ENCODE peak calls at places on chromosomes 5 and 9, in six cellular contexts. One of them, this sample, is unnamed.
A peak's percentile ranks its signal among the peaks of the same experiment; 100 is the strongest.

GRCh38 chr9:127586537-127586936 is 25.5 kb upstream of the STXBP1 start:
- DNase-seq in neuronal stem cell: peak; percentile 76
- DNase-seq in trophoblast cell: peak; percentile 71
- DNase-seq in mesenchymal stem cell: peak; percentile 85
- DNase-seq in IMR-90: peak; percentile 76
- DNase-seq in H1: peak; percentile 75
- DNase-seq in this sample: peak; percentile 86

GRCh38 chr5:52743970-52744369 is 43.7 kb upstream of the ITGA1 start:
- DNase-seq in IMR-90: peak; percentile 66
- DNase-seq in mesenchymal stem cell: peak; percentile 91
- DNase-seq in neuronal stem cell: no peak
- DNase-seq in H1: no peak
- DNase-seq in trophoblast cell: no peak
- DNase-seq in this sample: no peak

GRCh38 chr9:125137200-125137599 is 6.1 kb downstream of the SCAI start:
- DNase-seq in trophoblast cell: no peak
- DNase-seq in H1: no peak
- DNase-seq in neuronal stem cell: no peak
- DNase-seq in mesenchymal stem cell: peak; percentile 50
- DNase-seq in IMR-90: peak; percentile 96
- DNase-seq in this sample: no peak

GRCh38 chr9:101795147-101795546 is 56.7 kb upstream of the GRIN3A start:
- DNase-seq in H1: no peak
- DNase-seq in IMR-90: no peak
- DNase-seq in neuronal stem cell: no peak
- DNase-seq in trophoblast cell: no peak
- DNase-seq in mesenchymal stem cell: no peak
- DNase-seq in this sample: no peak

GRCh38 chr9:36163840-36164175 is 5.4 kb upstream of the CCIN start:
- DNase-seq in H1: no peak
- DNase-seq in IMR-90: peak; percentile 52
- DNase-seq in neuronal stem cell: no peak
- DNase-seq in trophoblast cell: no peak
- DNase-seq in mesenchymal stem cell: peak; percentile 47
- DNase-seq in this sample: no peak

GRCh38 chr9:127884427-127884911 is 7.0 kb upstream of the AK1 start:
- DNase-seq in neuronal stem cell: no peak
- DNase-seq in IMR-90: no peak
- DNase-seq in trophoblast cell: no peak
- DNase-seq in H1: no peak
- DNase-seq in mesenchymal stem cell: no peak
- DNase-seq in this sample: no peak

GRCh38 chr9:14526504-14526903 is 166.7 kb downstream of the ZDHHC21 start:
- DNase-seq in trophoblast cell: no peak
- DNase-seq in IMR-90: no peak
- DNase-seq in H1: no peak
- DNase-seq in neuronal stem cell: no peak
- DNase-seq in mesenchymal stem cell: no peak
- DNase-seq in this sample: no peak

GRCh38 chr5:10642367-10642766 is 78.5 kb downstream of the ANKRD33B start:
- DNase-seq in IMR-90: no peak
- DNase-seq in neuronal stem cell: no peak
- DNase-seq in mesenchymal stem cell: no peak
- DNase-seq in H1: no peak
- DNase-seq in trophoblast cell: no peak
- DNase-seq in this sample: peak; percentile 10

GRCh38 chr5:51468196-51468595 is 84.9 kb downstream of the ISL1 start:
- DNase-seq in H1: no peak
- DNase-seq in trophoblast cell: no peak
- DNase-seq in IMR-90: no peak
- DNase-seq in mesenchymal stem cell: peak; percentile 65
- DNase-seq in neuronal stem cell: no peak
- DNase-seq in this sample: no peak

GRCh38 chr9:122815544-122815943 is 12.8 kb downstream of the PDCL start:
- DNase-seq in trophoblast cell: no peak
- DNase-seq in mesenchymal stem cell: no peak
- DNase-seq in IMR-90: no peak
- DNase-seq in neuronal stem cell: no peak
- DNase-seq in H1: no peak
- DNase-seq in this sample: no peak

GRCh38 chr9:137277329-137278041 is at the start of gene TOR4A:
- DNase-seq in H1: peak; percentile 86
- DNase-seq in mesenchymal stem cell: peak; percentile 93
- DNase-seq in trophoblast cell: no peak
- DNase-seq in IMR-90: peak; percentile 86
- DNase-seq in neuronal stem cell: no peak
- DNase-seq in this sample: peak; percentile 92

GRCh38 chr9:121278535-121279169 is 10.7 kb downstream of the GSN start:
- DNase-seq in mesenchymal stem cell: peak; percentile 98
- DNase-seq in IMR-90: peak; percentile 99
- DNase-seq in H1: no peak
- DNase-seq in trophoblast cell: peak; percentile 84
- DNase-seq in neuronal stem cell: no peak
- DNase-seq in this sample: peak; percentile 56

GRCh38 chr5:132050661-132051371 is 9.6 kb upstream of the IL3 start:
- DNase-seq in neuronal stem cell: no peak
- DNase-seq in mesenchymal stem cell: no peak
- DNase-seq in trophoblast cell: no peak
- DNase-seq in H1: peak; percentile 32
- DNase-seq in IMR-90: no peak
- DNase-seq in this sample: peak; percentile 15

GRCh38 chr5:59387127-59387526 is 506.4 kb downstream of the PDE4D start:
- DNase-seq in trophoblast cell: no peak
- DNase-seq in neuronal stem cell: no peak
- DNase-seq in H1: no peak
- DNase-seq in mesenchymal stem cell: no peak
- DNase-seq in IMR-90: no peak
- DNase-seq in this sample: no peak

GRCh38 chr5:59390074-59390659 is 503.4 kb downstream of the PDE4D start:
- DNase-seq in neuronal stem cell: peak; percentile 32
- DNase-seq in mesenchymal stem cell: peak; percentile 33
- DNase-seq in IMR-90: peak; percentile 20
- DNase-seq in H1: no peak
- DNase-seq in trophoblast cell: no peak
- DNase-seq in this sample: no peak

GRCh38 chr5:59393585-59394289 is 499.8 kb downstream of the PDE4D start:
- DNase-seq in H1: no peak
- DNase-seq in IMR-90: no peak
- DNase-seq in mesenchymal stem cell: no peak
- DNase-seq in trophoblast cell: no peak
- DNase-seq in neuronal stem cell: no peak
- DNase-seq in this sample: no peak

GRCh38 chr5:59390989-59391388 is 502.5 kb downstream of the PDE4D start:
- DNase-seq in IMR-90: no peak
- DNase-seq in mesenchymal stem cell: no peak
- DNase-seq in H1: no peak
- DNase-seq in trophoblast cell: no peak
- DNase-seq in neuronal stem cell: no peak
- DNase-seq in this sample: no peak

GRCh38 chr5:59391576-59391975 is 501.9 kb downstream of the PDE4D start:
- DNase-seq in neuronal stem cell: no peak
- DNase-seq in trophoblast cell: no peak
- DNase-seq in H1: no peak
- DNase-seq in mesenchymal stem cell: no peak
- DNase-seq in IMR-90: no peak
- DNase-seq in this sample: no peak
- H4K91ac ChIP-seq in neuronal stem cell: no peak overlapping the region
- H4K91ac ChIP-seq in trophoblast cell: no peak overlapping the region
- H4K91ac ChIP-seq in H1: no peak overlapping the region
- H4K91ac ChIP-seq in mesenchymal stem cell: no peak overlapping the region
- H4K91ac ChIP-seq in IMR-90: no peak overlapping the region
- H4K91ac ChIP-seq in this sample: no peak overlapping the region

DNA sequence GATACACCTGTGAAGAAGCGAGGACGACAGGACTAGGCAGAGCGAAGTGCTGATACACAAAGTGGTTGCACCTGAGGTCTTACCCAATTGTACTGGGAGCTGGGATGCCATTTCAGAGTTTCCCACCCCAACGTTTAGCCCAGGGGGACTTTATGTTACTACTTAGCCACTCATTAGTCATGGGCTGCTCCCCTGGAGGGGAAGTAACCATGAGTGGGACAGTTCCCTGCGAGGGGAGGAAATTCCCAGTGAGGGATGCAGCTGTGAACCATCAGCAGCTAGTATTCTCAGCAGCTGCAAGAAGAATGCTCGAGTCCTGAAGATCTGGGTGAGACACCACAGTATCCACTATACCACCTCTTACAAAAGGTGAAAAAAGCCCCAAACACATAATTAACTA is 93.7 kb upstream of the ACTBL2 start:
- DNase-seq in H1: no peak
- DNase-seq in mesenchymal stem cell: no peak
- DNase-seq in IMR-90: no peak
- DNase-seq in trophoblast cell: no peak
- DNase-seq in neuronal stem cell: no peak
- DNase-seq in this sample: no peak
- H4K91ac ChIP-seq in H1: no peak overlapping the region
- H4K91ac ChIP-seq in mesenchymal stem cell: no peak overlapping the region
- H4K91ac ChIP-seq in IMR-90: no peak overlapping the region
- H4K91ac ChIP-seq in trophoblast cell: no peak overlapping the region
- H4K91ac ChIP-seq in neuronal stem cell: no peak overlapping the region
- H4K91ac ChIP-seq in this sample: no peak overlapping the region

DNA sequence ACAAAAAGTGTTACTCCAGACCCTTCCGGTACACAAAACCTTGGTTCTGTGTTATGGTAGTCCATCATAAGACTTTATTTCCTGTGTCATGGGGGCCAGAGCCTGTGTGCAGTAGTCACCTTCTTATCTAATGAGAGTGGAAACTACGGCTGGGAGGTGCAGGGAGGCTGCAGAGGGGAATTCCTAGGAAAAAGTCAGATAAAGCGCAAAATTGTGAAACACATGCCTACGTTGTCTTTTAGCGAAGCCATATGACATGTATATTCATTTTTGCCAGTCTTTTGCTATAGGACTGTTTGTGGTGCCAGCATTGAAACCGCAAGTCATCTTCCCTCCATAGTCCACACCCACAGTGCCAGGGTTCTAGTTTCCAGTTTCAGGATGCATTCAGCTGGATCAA is 80.7 kb downstream of the PPARGC1B start:
- DNase-seq in trophoblast cell: peak; percentile 20
- DNase-seq in neuronal stem cell: no peak
- DNase-seq in mesenchymal stem cell: no peak
- DNase-seq in H1: no peak
- DNase-seq in IMR-90: no peak
- DNase-seq in this sample: no peak
- H4K91ac ChIP-seq in trophoblast cell: no peak overlapping the region
- H4K91ac ChIP-seq in neuronal stem cell: no peak overlapping the region
- H4K91ac ChIP-seq in mesenchymal stem cell: no peak overlapping the region
- H4K91ac ChIP-seq in H1: no peak overlapping the region
- H4K91ac ChIP-seq in IMR-90: no peak overlapping the region
- H4K91ac ChIP-seq in this sample: no peak overlapping the region

GRCh38 chr5:158751961-158752655 is 347.6 kb downstream of the EBF1 start:
- DNase-seq in mesenchymal stem cell: no peak
- DNase-seq in trophoblast cell: no peak
- DNase-seq in H1: no peak
- DNase-seq in IMR-90: no peak
- DNase-seq in neuronal stem cell: no peak
- DNase-seq in this sample: no peak

GRCh38 chr5:158752656-158752973 is 347.1 kb downstream of the EBF1 start:
- DNase-seq in neuronal stem cell: no peak
- DNase-seq in H1: no peak
- DNase-seq in mesenchymal stem cell: no peak
- DNase-seq in trophoblast cell: no peak
- DNase-seq in IMR-90: no peak
- DNase-seq in this sample: no peak

GRCh38 chr5:158754018-158754514 is 345.6 kb downstream of the EBF1 start:
- DNase-seq in neuronal stem cell: no peak
- DNase-seq in mesenchymal stem cell: peak; percentile 53
- DNase-seq in H1: no peak
- DNase-seq in trophoblast cell: peak; percentile 21
- DNase-seq in IMR-90: peak; percentile 58
- DNase-seq in this sample: no peak

GRCh38 chr5:158755221-158755620 is 344.5 kb downstream of the EBF1 start:
- DNase-seq in mesenchymal stem cell: no peak
- DNase-seq in H1: no peak
- DNase-seq in IMR-90: no peak
- DNase-seq in neuronal stem cell: no peak
- DNase-seq in trophoblast cell: no peak
- DNase-seq in this sample: no peak

GRCh38 chr5:158753354-158753753 is 346.4 kb downstream of the EBF1 start:
- DNase-seq in trophoblast cell: no peak
- DNase-seq in H1: no peak
- DNase-seq in mesenchymal stem cell: no peak
- DNase-seq in IMR-90: no peak
- DNase-seq in neuronal stem cell: no peak
- DNase-seq in this sample: no peak
- H4K91ac ChIP-seq in trophoblast cell: no peak overlapping the region
- H4K91ac ChIP-seq in H1: no peak overlapping the region
- H4K91ac ChIP-seq in mesenchymal stem cell: no peak overlapping the region
- H4K91ac ChIP-seq in IMR-90: no peak overlapping the region
- H4K91ac ChIP-seq in neuronal stem cell: no peak overlapping the region
- H4K91ac ChIP-seq in this sample: no peak overlapping the region

GRCh38 chr9:81722277-81722676 is 32.9 kb upstream of the TLE1 start:
- DNase-seq in H1: no peak
- DNase-seq in mesenchymal stem cell: no peak
- DNase-seq in neuronal stem cell: no peak
- DNase-seq in trophoblast cell: no peak
- DNase-seq in IMR-90: no peak
- DNase-seq in this sample: no peak
- H4K91ac ChIP-seq in H1: no peak overlapping the region
- H4K91ac ChIP-seq in mesenchymal stem cell: no peak overlapping the region
- H4K91ac ChIP-seq in neuronal stem cell: no peak overlapping the region
- H4K91ac ChIP-seq in trophoblast cell: no peak overlapping the region
- H4K91ac ChIP-seq in IMR-90: no peak overlapping the region
- H4K91ac ChIP-seq in this sample: no peak overlapping the region

GRCh38 chr5:124342586-124342985 is 403.9 kb downstream of the ZNF608 start:
- DNase-seq in H1: no peak
- DNase-seq in IMR-90: no peak
- DNase-seq in mesenchymal stem cell: peak; percentile 7
- DNase-seq in trophoblast cell: no peak
- DNase-seq in neuronal stem cell: no peak
- DNase-seq in this sample: no peak
- H4K91ac ChIP-seq in H1: no peak overlapping the region
- H4K91ac ChIP-seq in IMR-90: no peak overlapping the region
- H4K91ac ChIP-seq in mesenchymal stem cell: no peak overlapping the region
- H4K91ac ChIP-seq in trophoblast cell: no peak overlapping the region
- H4K91ac ChIP-seq in neuronal stem cell: no peak overlapping the region
- H4K91ac ChIP-seq in this sample: no peak overlapping the region

GRCh38 chr5:152595327-152595890 is 190.3 kb upstream of the NMUR2 start:
- DNase-seq in trophoblast cell: no peak
- DNase-seq in neuronal stem cell: no peak
- DNase-seq in mesenchymal stem cell: no peak
- DNase-seq in H1: no peak
- DNase-seq in IMR-90: no peak
- DNase-seq in this sample: no peak

GRCh38 chr5:152601806-152602467 is 196.9 kb upstream of the NMUR2 start:
- DNase-seq in IMR-90: no peak
- DNase-seq in trophoblast cell: no peak
- DNase-seq in H1: no peak
- DNase-seq in neuronal stem cell: no peak
- DNase-seq in mesenchymal stem cell: no peak
- DNase-seq in this sample: no peak

GRCh38 chr5:152593388-152593787 is 188.3 kb upstream of the NMUR2 start:
- DNase-seq in mesenchymal stem cell: no peak
- DNase-seq in H1: no peak
- DNase-seq in trophoblast cell: no peak
- DNase-seq in IMR-90: no peak
- DNase-seq in neuronal stem cell: no peak
- DNase-seq in this sample: no peak

GRCh38 chr5:152599096-152599495 is 194.0 kb upstream of the NMUR2 start:
- DNase-seq in H1: no peak
- DNase-seq in mesenchymal stem cell: no peak
- DNase-seq in IMR-90: no peak
- DNase-seq in trophoblast cell: peak; percentile 69
- DNase-seq in neuronal stem cell: no peak
- DNase-seq in this sample: no peak
- H4K91ac ChIP-seq in H1: no peak overlapping the region
- H4K91ac ChIP-seq in mesenchymal stem cell: no peak overlapping the region
- H4K91ac ChIP-seq in IMR-90: no peak overlapping the region
- H4K91ac ChIP-seq in trophoblast cell: no peak overlapping the region
- H4K91ac ChIP-seq in neuronal stem cell: no peak overlapping the region
- H4K91ac ChIP-seq in this sample: no peak overlapping the region